ENCODE peak calls at places on chromosome 19, in eight cellular contexts. M is DND-41, Z is body of pancreas, R is uterus, V is HL-60, H is GM23248, T is ovary, O is foreskin fibroblast. J is an unnamed sample.
A peak's percentile ranks its signal among the peaks of the same experiment; 100 is the strongest.

GRCh38 chr19:34481861-34482379 is 362 bp downstream of the WTIP start:
- DNase-seq in M (no peak), Z (no peak), R (no peak), V (no peak), H (peak; percentile 87), T (peak; percentile 63), O (peak; percentile 64), J (no peak)

GRCh38 chr19:7692417-7693088 is 9.4 kb downstream of the FCER2 start:
- DNase-seq in M (no peak), Z (no peak), R (no peak), V (no peak), H (no peak), T (no peak), O (no peak), J (no peak)

GRCh38 chr19:48578891-48579290 is 26.9 kb downstream of the SULT2B1 start:
- DNase-seq in M (no peak), Z (no peak), R (no peak), V (no peak), H (peak; percentile 23), T (no peak), O (no peak), J (no peak)

GRCh38 chr19:57559008-57559403 is 657 bp downstream of the ZNF550 start:
- DNase-seq in M (peak; percentile 45), Z (peak; percentile 13), R (no peak), V (peak; percentile 48), H (peak; percentile 58), T (peak; percentile 30), O (peak; percentile 33), J (no peak)

GRCh38 chr19:8515317-8515716 is 1.4 kb upstream of the ZNF414 start:
- DNase-seq in M (no peak), Z (no peak), R (no peak), V (peak; percentile 92), H (no peak), T (no peak), O (no peak), J (no peak)

GRCh38 chr19:34678421-34678820 is 943 bp downstream of the ZNF302 start:
- DNase-seq in M (no peak), Z (no peak), R (no peak), V (no peak), H (no peak), T (no peak), O (no peak), J (no peak)

GRCh38 chr19:7605490-7606222 is 10.0 kb downstream of the CAMSAP3 start:
- DNase-seq in M (peak; percentile 46), Z (no peak), R (no peak), V (peak; percentile 58), H (peak; percentile 19), T (no peak), O (no peak), J (no peak)

GRCh38 chr19:5974721-5975387 is 3.1 kb downstream of the RANBP3 start:
- DNase-seq in M (no peak), Z (no peak), R (no peak), V (no peak), H (peak; percentile 39), T (no peak), O (no peak), J (no peak)

GRCh38 chr19:1076951-1077350 is 10.0 kb downstream of the ARHGAP45 start:
- DNase-seq in M (peak; percentile 92), Z (peak; percentile 53), R (no peak), V (peak; percentile 89), H (peak; percentile 32), T (peak; percentile 25), O (no peak), J (no peak)

GRCh38 chr19:18097993-18098890 is 664 bp downstream of the MAST3 start:
- DNase-seq in M (no peak), Z (no peak), R (no peak), V (no peak), H (no peak), T (no peak), O (no peak), J (no peak)

GRCh38 chr19:19171821-19172532 is 1.9 kb upstream of the MEF2B start:
- DNase-seq in M (no peak), Z (no peak), R (no peak), V (peak; percentile 80), H (peak; percentile 37), T (no peak), O (peak; percentile 57), J (no peak)

GRCh38 chr19:7152568-7152967 is 83.1 kb downstream of the ZNF557 start:
- DNase-seq in M (no peak), Z (no peak), R (no peak), V (no peak), H (peak; percentile 35), T (no peak), O (no peak), J (no peak)

GRCh38 chr19:58278156-58279041 is at the start of gene ZNF8:
- DNase-seq in M (peak; percentile 99), Z (peak; percentile 96), R (peak; percentile 96), V (peak; percentile 99), H (peak; percentile 99), T (peak; percentile 99), O (peak; percentile 99), J (peak; percentile 76)

GRCh38 chr19:17358395-17358794 is 18.7 kb downstream of the PLVAP start:
- DNase-seq in M (no peak), Z (no peak), R (peak; percentile 48), V (no peak), H (peak; percentile 50), T (no peak), O (peak; percentile 62), J (no peak)

GRCh38 chr19:48271531-48272151 is 1.8 kb downstream of the ZNF114 start:
- DNase-seq in M (no peak), Z (peak; percentile 33), R (peak; percentile 28), V (peak; percentile 81), H (peak; percentile 60), T (peak; percentile 35), O (peak; percentile 41), J (no peak)

GRCh38 chr19:10971107-10971715 is 10.4 kb downstream of the SMARCA4 start:
- DNase-seq in M (no peak), Z (no peak), R (no peak), V (no peak), H (no peak), T (no peak), O (no peak), J (no peak)

GRCh38 chr19:1851581-1852293 is 3.5 kb upstream of the REXO1 start:
- DNase-seq in M (peak; percentile 70), Z (peak; percentile 10), R (no peak), V (no peak), H (no peak), T (no peak), O (no peak), J (no peak)

GRCh38 chr19:2494447-2495129 is 18.7 kb downstream of the GADD45B start:
- DNase-seq in M (no peak), Z (peak; percentile 84), R (peak; percentile 74), V (peak; percentile 41), H (peak; percentile 97), T (peak; percentile 77), O (peak; percentile 75), J (no peak)

GRCh38 chr19:4367781-4368127 is 24.4 kb downstream of the MPND start:
- DNase-seq in M (no peak), Z (no peak), R (no peak), V (no peak), H (no peak), T (peak; percentile 39), O (no peak), J (no peak)

GRCh38 chr19:21604351-21604926 is 99.0 kb downstream of the ZNF429 start:
- DNase-seq in M (peak; percentile 79), Z (no peak), R (no peak), V (no peak), H (peak; percentile 60), T (no peak), O (no peak), J (peak; percentile 26)

GRCh38 chr19:15780595-15781418 is 6.7 kb upstream of the OR10H5 start:
- DNase-seq in M (no peak), Z (peak; percentile 22), R (peak; percentile 28), V (no peak), H (no peak), T (peak; percentile 33), O (no peak), J (peak; percentile 35)

GRCh38 chr19:7515091-7515470 is 822 bp upstream of the ZNF358 start:
- DNase-seq in M (no peak), Z (no peak), R (no peak), V (no peak), H (no peak), T (peak; percentile 81), O (peak; percentile 43), J (no peak)

GRCh38 chr19:18399008-18399407 is 1.6 kb upstream of the LRRC25 start:
- DNase-seq in M (no peak), Z (peak; percentile 77), R (no peak), V (no peak), H (peak; percentile 87), T (no peak), O (no peak), J (no peak)

GRCh38 chr19:41395355-41395754 is 1.8 kb downstream of the EXOSC5 start:
- DNase-seq in M (no peak), Z (no peak), R (no peak), V (no peak), H (no peak), T (no peak), O (no peak), J (no peak)
- H3K4me3 ChIP-seq in M (no peak overlapping the region), Z (no peak overlapping the region), R (no peak overlapping the region), V (peak overlapping the region; percentile 69), H (no peak overlapping the region), T (no peak overlapping the region), O (no peak overlapping the region), J (no peak overlapping the region)

GRCh38 chr19:36796714-36796999 is 24.1 kb upstream of the ZNF850 start:
- DNase-seq in M (no peak), Z (no peak), R (no peak), V (no peak), H (no peak), T (no peak), O (no peak), J (no peak)
- H3K4me3 ChIP-seq in M (no peak overlapping the region), Z (peak overlapping the region; percentile 10), R (peak overlapping the region; percentile 88), V (peak overlapping the region; percentile 88), H (peak overlapping the region; percentile 85), T (peak overlapping the region; percentile 89), O (peak overlapping the region; percentile 71), J (peak overlapping the region; percentile 76)

GRCh38 chr19:45528149-45528743 is 21.0 kb downstream of the VASP start:
- DNase-seq in M (no peak), Z (peak; percentile 62), R (no peak), V (no peak), H (peak; percentile 42), T (peak; percentile 44), O (no peak), J (no peak)
- H3K4me3 ChIP-seq in M (no peak overlapping the region), Z (no peak overlapping the region), R (no peak overlapping the region), V (no peak overlapping the region), H (no peak overlapping the region), T (peak overlapping the region; percentile 30), O (no peak overlapping the region), J (no peak overlapping the region)

GRCh38 chr19:13794752-13795589 is at the start of gene ZSWIM4:
- DNase-seq in M (peak; percentile 99), Z (peak; percentile 99), R (peak; percentile 99), V (peak; percentile 99), H (peak; percentile 100), T (peak; percentile 97), O (peak; percentile 99), J (peak; percentile 97)

GRCh38 chr19:13797058-13797440 is 1.8 kb downstream of the ZSWIM4 start:
- DNase-seq in M (no peak), Z (no peak), R (no peak), V (no peak), H (no peak), T (no peak), O (no peak), J (no peak)

GRCh38 chr19:13795595-13796300 is 505 bp downstream of the ZSWIM4 start:
- DNase-seq in M (peak; percentile 26), Z (peak; percentile 45), R (no peak), V (no peak), H (peak; percentile 51), T (peak; percentile 43), O (no peak), J (no peak)

GRCh38 chr19:13797870-13798269 is 2.6 kb downstream of the ZSWIM4 start:
- DNase-seq in M (no peak), Z (peak; percentile 36), R (peak; percentile 52), V (no peak), H (peak; percentile 90), T (no peak), O (peak; percentile 18), J (no peak)

GRCh38 chr19:13796301-13797057 is 1.2 kb downstream of the ZSWIM4 start:
- DNase-seq in M (no peak), Z (peak; percentile 76), R (peak; percentile 87), V (no peak), H (peak; percentile 97), T (peak; percentile 68), O (peak; percentile 93), J (no peak)
- H3K4me3 ChIP-seq in M (peak overlapping the region; percentile 46), Z (peak overlapping the region; percentile 43), R (peak overlapping the region; percentile 76), V (peak overlapping the region; percentile 72), H (peak overlapping the region; percentile 80), T (peak overlapping the region; percentile 86), O (peak overlapping the region; percentile 95), J (peak overlapping the region; percentile 88)

J was measured in LNCaP clone FGC.